ENCODE peak calls at places on chromosomes 11 and 22, in ten cellular contexts. H, Y, S, J, E, O, G, F, N and D are unnamed samples.
A peak's percentile ranks its signal among the peaks of the same experiment; 100 is the strongest.

GRCh38 chr22:30427871-30428270 is 2.3 kb downstream of the MTFP1 start:
- DNase-seq in H (no peak), Y (no peak), S (no peak), J (no peak), E (no peak), O (no peak), G (no peak), F (no peak), N (no peak), D (no peak)

GRCh38 chr11:131889760-131890620 is 519.6 kb downstream of the NTM start:
- DNase-seq in H (no peak), Y (no peak), S (no peak), J (no peak), E (no peak), O (no peak), G (peak; percentile 45), F (no peak), N (peak; percentile 59), D (no peak)

GRCh38 chr11:111387318-111387863 is 8.3 kb upstream of the POU2AF1 start:
- DNase-seq in H (no peak), Y (no peak), S (no peak), J (no peak), E (no peak), O (no peak), G (no peak), F (no peak), N (no peak), D (no peak)

GRCh38 chr11:44066732-44067131 is 662 bp downstream of the ACCS start:
- DNase-seq in H (peak; percentile 61), Y (peak; percentile 21), S (no peak), J (no peak), E (no peak), O (peak; percentile 70), G (peak; percentile 71), F (peak; percentile 21), N (peak; percentile 69), D (peak; percentile 93)

GRCh38 chr11:2150206-2150847 is 10.7 kb downstream of the INS start:
- DNase-seq in H (no peak), Y (no peak), S (no peak), J (no peak), E (peak; percentile 72), O (no peak), G (peak; percentile 74), F (peak; percentile 10), N (peak; percentile 59), D (peak; percentile 47)

GRCh38 chr22:45757068-45757467 is 85.4 kb downstream of the ATXN10 start:
- DNase-seq in H (no peak), Y (no peak), S (no peak), J (peak; percentile 58), E (no peak), O (no peak), G (no peak), F (no peak), N (peak; percentile 14), D (no peak)

GRCh38 chr11:16082532-16083055 is 273.8 kb downstream of the SOX6 start:
- DNase-seq in H (no peak), Y (no peak), S (no peak), J (no peak), E (peak; percentile 19), O (no peak), G (no peak), F (no peak), N (peak; percentile 13), D (no peak)

GRCh38 chr11:45247433-45247832 is 38.7 kb downstream of the SYT13 start:
- DNase-seq in H (no peak), Y (no peak), S (no peak), J (no peak), E (no peak), O (no peak), G (no peak), F (no peak), N (no peak), D (peak; percentile 10)

GRCh38 chr11:125036933-125037332 is 26.2 kb upstream of the SLC37A2 start:
- DNase-seq in H (peak; percentile 73), Y (no peak), S (no peak), J (no peak), E (no peak), O (peak; percentile 59), G (peak; percentile 90), F (peak; percentile 63), N (peak; percentile 98), D (peak; percentile 98)

GRCh38 chr22:42844756-42845155 is 12.3 kb downstream of the ARFGAP3 start:
- DNase-seq in H (no peak), Y (no peak), S (no peak), J (no peak), E (no peak), O (peak; percentile 96), G (no peak), F (no peak), N (peak; percentile 39), D (peak; percentile 69)

GRCh38 chr11:269146-269890 is 8.9 kb upstream of the NLRP6 start:
- DNase-seq in H (no peak), Y (no peak), S (no peak), J (no peak), E (peak; percentile 21), O (no peak), G (no peak), F (no peak), N (no peak), D (peak; percentile 10)

GRCh38 chr11:9155930-9156329 is 64.5 kb upstream of the SCUBE2 start:
- DNase-seq in H (no peak), Y (no peak), S (no peak), J (no peak), E (no peak), O (no peak), G (no peak), F (no peak), N (no peak), D (no peak)

GRCh38 chr11:117097567-117098268 is 510 bp downstream of the SIK3 start:
- DNase-seq in H (no peak), Y (peak; percentile 50), S (no peak), J (peak; percentile 74), E (no peak), O (no peak), G (no peak), F (no peak), N (no peak), D (no peak)

GRCh38 chr11:117094776-117095175 is 3.5 kb downstream of the SIK3 start:
- DNase-seq in H (no peak), Y (no peak), S (no peak), J (no peak), E (no peak), O (no peak), G (peak; percentile 70), F (no peak), N (peak; percentile 56), D (peak; percentile 44)

GRCh38 chr11:117096973-117097566 is 1.2 kb downstream of the SIK3 start:
- DNase-seq in H (no peak), Y (no peak), S (no peak), J (no peak), E (no peak), O (no peak), G (no peak), F (no peak), N (no peak), D (no peak)

GRCh38 chr11:117095301-117096139 is 2.7 kb downstream of the SIK3 start:
- DNase-seq in H (peak; percentile 56), Y (no peak), S (no peak), J (no peak), E (peak; percentile 82), O (peak; percentile 94), G (no peak), F (no peak), N (peak; percentile 52), D (peak; percentile 44)

GRCh38 chr11:117096140-117096972 is 1.9 kb downstream of the SIK3 start:
- DNase-seq in H (no peak), Y (no peak), S (no peak), J (peak; percentile 51), E (peak; percentile 78), O (no peak), G (no peak), F (no peak), N (no peak), D (no peak)
- TF ChIP-seq CTCF in H (no peak), Y (no peak), S (no peak), J (no peak), E (peak; percentile 87), O (no peak), G (no peak), F (no peak), N (no peak), D (no peak)

DNA sequence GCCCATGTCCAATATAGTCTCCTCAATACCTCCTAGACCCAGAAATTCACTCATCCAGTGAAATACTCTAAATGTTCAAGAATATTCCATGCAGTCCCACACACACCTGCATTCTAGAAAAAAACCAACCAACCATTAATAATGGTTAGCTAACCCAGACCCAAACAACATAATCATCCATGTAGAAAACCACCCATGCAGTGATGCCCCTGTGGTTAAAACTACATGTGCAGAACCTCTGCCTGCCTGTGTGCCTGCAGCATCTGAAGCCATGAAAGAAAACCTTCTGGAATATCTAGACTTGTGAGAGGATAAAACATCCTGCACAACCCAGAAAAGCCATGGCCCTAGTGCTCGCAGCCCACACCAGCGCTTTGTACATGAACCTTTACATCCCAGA is 47.8 kb downstream of the SLC22A12 start:
- DNase-seq in H (no peak), Y (no peak), S (no peak), J (no peak), E (no peak), O (no peak), G (no peak), F (no peak), N (no peak), D (no peak)
- H3K4me3 ChIP-seq in H (no peak overlapping the region), Y (no peak overlapping the region), S (no peak overlapping the region), J (no peak overlapping the region), E (no peak overlapping the region), O (no peak overlapping the region), G (no peak overlapping the region), F (no peak overlapping the region), N (no peak overlapping the region), D (no peak overlapping the region)

DNA sequence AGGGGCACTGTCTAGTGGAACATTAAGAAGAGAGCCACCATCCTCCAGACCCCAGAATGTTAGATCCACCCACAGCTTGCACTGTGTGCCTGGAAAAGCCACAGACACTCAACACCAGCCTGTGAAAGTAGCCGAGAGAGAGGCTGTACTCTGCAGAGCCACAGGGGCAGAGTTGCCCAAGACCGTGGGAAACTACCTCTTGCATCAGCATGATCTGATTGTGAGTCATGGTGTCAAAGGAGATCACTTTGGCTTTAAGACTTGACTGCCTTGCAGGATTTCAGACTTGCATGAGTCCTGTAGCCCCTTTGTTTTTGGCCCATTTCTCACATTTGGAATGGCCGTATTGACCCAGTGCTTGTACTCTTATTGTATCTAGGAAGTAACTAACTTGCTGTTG is 115.9 kb upstream of the CCDC179 start:
- DNase-seq in H (peak; percentile 5), Y (no peak), S (no peak), J (no peak), E (no peak), O (peak; percentile 60), G (peak; percentile 38), F (peak; percentile 64), N (peak; percentile 91), D (peak; percentile 80)
- TF ChIP-seq CTCF in H (no peak), Y (no peak), S (no peak), J (no peak), E (no peak), O (no peak), G (no peak), F (no peak), N (no peak), D (no peak)

DNA sequence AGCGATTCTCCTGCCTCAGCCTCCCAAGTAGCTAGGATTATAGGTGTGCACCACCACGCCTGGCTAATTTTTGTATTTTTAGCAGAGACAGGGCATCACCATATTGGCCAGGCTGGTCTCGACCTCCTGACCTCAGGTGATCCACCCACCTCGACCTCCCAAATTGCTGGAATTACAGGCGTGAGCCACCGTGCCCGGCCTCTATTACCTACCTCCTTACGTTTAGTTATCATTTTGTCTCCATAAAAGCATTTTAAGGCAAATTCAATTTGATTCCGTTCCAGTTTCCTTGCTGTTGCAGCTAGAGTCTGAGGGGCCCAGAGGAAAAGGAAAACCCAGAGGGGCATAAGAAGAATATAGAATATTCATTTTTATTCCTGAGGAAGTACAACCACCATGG is 628 bp upstream of the DDX10 start:
- DNase-seq in H (no peak), Y (peak; percentile 22), S (no peak), J (no peak), E (no peak), O (no peak), G (no peak), F (no peak), N (no peak), D (no peak)
- H3K4me3 ChIP-seq in H (peak overlapping the region; percentile 65), Y (peak overlapping the region; percentile 97), S (peak overlapping the region; percentile 91), J (peak overlapping the region; percentile 29), E (peak overlapping the region; percentile 69), O (peak overlapping the region; percentile 63), G (peak overlapping the region; percentile 89), F (peak overlapping the region; percentile 47), N (peak overlapping the region; percentile 48), D (peak overlapping the region; percentile 44)